ENCODE peak calls at places on chromosomes 6 and 20, in five cellular contexts. M is left ventricle myocardium superior; H is NCI-H460; L is renal cortical epithelial cell; B is stimulated activated CD4-positive, alpha-beta T cell treated with anti-CD3 and anti-CD28 coated beads, Interleukin-12 subunit alpha, Interleukin-12 subunit beta, amount 100 ng/mL, for 24 hours. U is an unnamed sample.

GRCh38 chr20:3896853-3897252 is 7.7 kb downstream of the PANK2 start:
- DNase-seq in B (no peak), L (no peak), M (no peak), H (no peak), U (no peak)

GRCh38 chr6:51959744-51960383 is 127.5 kb downstream of the PKHD1 start:
- DNase-seq in L (peak), M (peak), B (peak), H (peak), U (peak)

GRCh38 chr6:118319890-118320289 is 228.2 kb upstream of the PLN start:
- DNase-seq in L (no peak), B (no peak), M (no peak), H (no peak), U (no peak)

GRCh38 chr6:44388876-44389275 is 1.4 kb downstream of the CDC5L start:
- DNase-seq in L (peak), H (no peak), M (no peak), B (no peak), U (no peak)

GRCh38 chr6:53928641-53929339 is 134.0 kb downstream of the LRRC1 start:
- DNase-seq in L (peak), M (no peak), B (no peak), H (no peak), U (peak)

GRCh38 chr6:132659082-132659481 is at the start of gene TAAR1:
- DNase-seq in L (no peak), H (no peak), B (no peak), M (no peak), U (no peak)

GRCh38 chr20:60869032-60869550 is 383.0 kb upstream of the CDH4 start:
- DNase-seq in B (no peak), H (no peak), L (no peak), M (no peak), U (no peak)

GRCh38 chr6:45156075-45156474 is 172.1 kb upstream of the RUNX2 start:
- DNase-seq in M (no peak), L (no peak), H (no peak), B (no peak), U (no peak)

GRCh38 chr20:48283470-48284110 is 498.3 kb upstream of the SULF2 start:
- DNase-seq in L (peak), H (no peak), M (peak), B (no peak), U (peak)

GRCh38 chr20:50363479-50363878 is 146.7 kb upstream of the PTPN1 start:
- DNase-seq in B (no peak), M (no peak), L (no peak), H (no peak), U (no peak)

GRCh38 chr6:20160541-20161283 is 51.6 kb downstream of the MBOAT1 start:
- DNase-seq in H (no peak), L (no peak), M (no peak), B (no peak), U (no peak)

GRCh38 chr20:58575776-58576589 is 60.8 kb upstream of the APCDD1L start:
- DNase-seq in L (no peak), H (no peak), M (no peak), B (no peak), U (no peak)

GRCh38 chr6:27667651-27668441 is 194.9 kb upstream of the ZNF184 start:
- DNase-seq in B (no peak), L (no peak), M (no peak), H (no peak), U (no peak)

GRCh38 chr6:155530219-155530834 is 74.7 kb upstream of the NOX3 start:
- DNase-seq in M (no peak), B (no peak), H (peak), L (peak), U (peak)

GRCh38 chr6:27669278-27669797 is 196.4 kb upstream of the ZNF184 start:
- DNase-seq in B (no peak), H (no peak), L (no peak), M (no peak), U (no peak)

GRCh38 chr20:18919996-18920395 is 106.4 kb downstream of the SCP2D1 start:
- DNase-seq in B (no peak), L (no peak), M (no peak), H (no peak), U (no peak)

GRCh38 chr20:6381887-6382286 is 259.1 kb upstream of the FERMT1 start:
- DNase-seq in L (peak), B (no peak), M (no peak), H (no peak), U (no peak)

GRCh38 chr6:159093608-159094443 is 49.0 kb upstream of the TAGAP start:
- DNase-seq in L (no peak), B (no peak), H (no peak), M (no peak), U (no peak)

GRCh38 chr20:4663553-4663952 is 58.2 kb upstream of the PRND start:
- DNase-seq in L (no peak), M (no peak), B (no peak), H (no peak), U (no peak)

GRCh38 chr20:10297684-10298240 is 79.1 kb downstream of the SNAP25 start:
- DNase-seq in B (no peak), L (peak), H (no peak), M (no peak), U (no peak)

GRCh38 chr6:145948328-145948727 is 15.8 kb downstream of the SHPRH start:
- DNase-seq in L (peak), M (no peak), H (no peak), B (no peak), U (no peak)

GRCh38 chr6:163773646-163774045 is 359.1 kb downstream of the QKI start:
- DNase-seq in H (no peak), B (no peak), M (no peak), L (no peak), U (no peak)

GRCh38 chr6:111837007-111837406 is 36.2 kb downstream of the FYN start:
- DNase-seq in B (no peak), L (no peak), H (no peak), M (no peak), U (no peak)

GRCh38 chr6:125444234-125444949 is 142.6 kb upstream of the HDDC2 start:
- DNase-seq in L (no peak), M (peak), B (no peak), H (no peak), U (no peak)

GRCh38 chr20:4383966-4384365 is 337.7 kb upstream of the PRND start:
- DNase-seq in H (peak), B (no peak), L (peak), M (no peak), U (no peak)

GRCh38 chr20:50569864-50570836 is 60.0 kb downstream of the PTPN1 start:
- DNase-seq in L (peak), M (no peak), H (no peak), B (no peak), U (peak)

GRCh38 chr6:62746161-62746560 is 460.1 kb upstream of the KHDRBS2 start:
- DNase-seq in B (no peak), L (no peak), H (no peak), M (no peak), U (no peak)

GRCh38 chr6:48667797-48668196 is 556.8 kb upstream of the PTCHD4 start:
- DNase-seq in B (no peak), L (no peak), M (no peak), H (no peak), U (no peak)

GRCh38 chr20:23928788-23929187 is 49.2 kb upstream of the CST5 start:
- DNase-seq in L (no peak), M (no peak), H (no peak), B (no peak), U (no peak)

GRCh38 chr20:31698803-31699718 is 23.6 kb downstream of the BCL2L1 start:
- DNase-seq in B (no peak), M (no peak), H (no peak), L (peak), U (peak)

GRCh38 chr20:57503035-57503658 is 21.8 kb downstream of the CTCFL start:
- DNase-seq in H (no peak), M (no peak), B (no peak), L (no peak), U (no peak)

U was measured in kidney glomerular epithelial cell.